ENCODE peak calls at places on chromosome 9, in nine cellular contexts. One of them, this sample, is unnamed.

GRCh38 chr9:98219794-98220370 is 27.4 kb upstream of the CORO2A start:
- DNase-seq in breast epithelium: no peak
- DNase-seq in vagina: no peak
- DNase-seq in transverse colon: no peak
- DNase-seq in endothelial cell of umbilical vein: no peak
- DNase-seq in upper lobe of left lung: peak; percentile 35
- DNase-seq in HepG2: no peak
- DNase-seq in stomach: no peak
- DNase-seq in spleen: peak; percentile 46
- DNase-seq in this sample: no peak

GRCh38 chr9:74846771-74847170 is 41.0 kb downstream of the TRPM6 start:
- DNase-seq in upper lobe of left lung: no peak
- DNase-seq in stomach: no peak
- DNase-seq in spleen: no peak
- DNase-seq in HepG2: peak; percentile 4
- DNase-seq in vagina: no peak
- DNase-seq in transverse colon: no peak
- DNase-seq in endothelial cell of umbilical vein: no peak
- DNase-seq in breast epithelium: no peak
- DNase-seq in this sample: no peak

GRCh38 chr9:133934512-133935221 is 57.5 kb downstream of the VAV2 start:
- DNase-seq in stomach: no peak
- DNase-seq in spleen: no peak
- DNase-seq in vagina: no peak
- DNase-seq in breast epithelium: no peak
- DNase-seq in upper lobe of left lung: no peak
- DNase-seq in transverse colon: no peak
- DNase-seq in HepG2: no peak
- DNase-seq in endothelial cell of umbilical vein: no peak
- DNase-seq in this sample: no peak

GRCh38 chr9:21690561-21690960 is 111.9 kb upstream of the MTAP start:
- DNase-seq in transverse colon: no peak
- DNase-seq in endothelial cell of umbilical vein: no peak
- DNase-seq in upper lobe of left lung: no peak
- DNase-seq in breast epithelium: no peak
- DNase-seq in stomach: no peak
- DNase-seq in vagina: no peak
- DNase-seq in spleen: no peak
- DNase-seq in HepG2: no peak
- DNase-seq in this sample: no peak

GRCh38 chr9:72169185-72169584 is 19.9 kb downstream of the GDA start:
- DNase-seq in HepG2: no peak
- DNase-seq in stomach: no peak
- DNase-seq in endothelial cell of umbilical vein: no peak
- DNase-seq in spleen: no peak
- DNase-seq in vagina: no peak
- DNase-seq in transverse colon: no peak
- DNase-seq in breast epithelium: no peak
- DNase-seq in upper lobe of left lung: no peak
- DNase-seq in this sample: no peak

GRCh38 chr9:83999141-83999918 is 18.7 kb downstream of the RMI1 start:
- DNase-seq in upper lobe of left lung: no peak
- DNase-seq in endothelial cell of umbilical vein: peak; percentile 13
- DNase-seq in HepG2: no peak
- DNase-seq in vagina: no peak
- DNase-seq in breast epithelium: no peak
- DNase-seq in spleen: no peak
- DNase-seq in transverse colon: no peak
- DNase-seq in stomach: no peak
- DNase-seq in this sample: no peak

GRCh38 chr9:81344366-81344765 is 345.0 kb downstream of the TLE1 start:
- DNase-seq in HepG2: no peak
- DNase-seq in transverse colon: no peak
- DNase-seq in stomach: no peak
- DNase-seq in breast epithelium: no peak
- DNase-seq in upper lobe of left lung: no peak
- DNase-seq in endothelial cell of umbilical vein: no peak
- DNase-seq in spleen: no peak
- DNase-seq in vagina: no peak
- DNase-seq in this sample: no peak

GRCh38 chr9:134625361-134626140 is 16.1 kb upstream of the COL5A1 start:
- DNase-seq in endothelial cell of umbilical vein: peak; percentile 46
- DNase-seq in breast epithelium: no peak
- DNase-seq in HepG2: no peak
- DNase-seq in upper lobe of left lung: no peak
- DNase-seq in transverse colon: no peak
- DNase-seq in stomach: no peak
- DNase-seq in vagina: no peak
- DNase-seq in spleen: peak; percentile 37
- DNase-seq in this sample: peak; percentile 58

GRCh38 chr9:124309665-124310064 is 51.9 kb downstream of the NEK6 start:
- DNase-seq in HepG2: peak; percentile 39
- DNase-seq in breast epithelium: no peak
- DNase-seq in transverse colon: no peak
- DNase-seq in vagina: no peak
- DNase-seq in spleen: no peak
- DNase-seq in stomach: no peak
- DNase-seq in upper lobe of left lung: no peak
- DNase-seq in endothelial cell of umbilical vein: peak; percentile 97
- DNase-seq in this sample: no peak

GRCh38 chr9:137204731-137205125 is 720 bp downstream of the TMEM203 start:
- DNase-seq in HepG2: no peak
- DNase-seq in endothelial cell of umbilical vein: no peak
- DNase-seq in vagina: no peak
- DNase-seq in spleen: no peak
- DNase-seq in transverse colon: no peak
- DNase-seq in upper lobe of left lung: no peak
- DNase-seq in breast epithelium: no peak
- DNase-seq in stomach: no peak
- DNase-seq in this sample: no peak

GRCh38 chr9:70884276-70884675 is 237.1 kb downstream of the TRPM3 start:
- DNase-seq in HepG2: no peak
- DNase-seq in vagina: no peak
- DNase-seq in spleen: no peak
- DNase-seq in upper lobe of left lung: no peak
- DNase-seq in stomach: no peak
- DNase-seq in endothelial cell of umbilical vein: no peak
- DNase-seq in breast epithelium: no peak
- DNase-seq in transverse colon: no peak
- DNase-seq in this sample: no peak

GRCh38 chr9:121053544-121053943 is 3.5 kb upstream of the C5 start:
- DNase-seq in transverse colon: no peak
- DNase-seq in breast epithelium: no peak
- DNase-seq in upper lobe of left lung: no peak
- DNase-seq in spleen: no peak
- DNase-seq in stomach: no peak
- DNase-seq in vagina: no peak
- DNase-seq in HepG2: peak; percentile 84
- DNase-seq in endothelial cell of umbilical vein: no peak
- DNase-seq in this sample: no peak

GRCh38 chr9:99019523-99020331 is 76.0 kb downstream of the COL15A1 start:
- DNase-seq in transverse colon: no peak
- DNase-seq in endothelial cell of umbilical vein: peak; percentile 51
- DNase-seq in spleen: no peak
- DNase-seq in stomach: no peak
- DNase-seq in HepG2: no peak
- DNase-seq in upper lobe of left lung: no peak
- DNase-seq in breast epithelium: no peak
- DNase-seq in vagina: no peak
- DNase-seq in this sample: no peak

GRCh38 chr9:86720893-86721698 is 226.2 kb downstream of the GAS1 start:
- DNase-seq in HepG2: no peak
- DNase-seq in transverse colon: no peak
- DNase-seq in upper lobe of left lung: no peak
- DNase-seq in stomach: no peak
- DNase-seq in spleen: no peak
- DNase-seq in endothelial cell of umbilical vein: no peak
- DNase-seq in breast epithelium: peak; percentile 39
- DNase-seq in vagina: no peak
- DNase-seq in this sample: no peak

GRCh38 chr9:21974230-21974541 is 20.0 kb downstream of the CDKN2A start:
- DNase-seq in upper lobe of left lung: no peak
- DNase-seq in spleen: no peak
- DNase-seq in endothelial cell of umbilical vein: peak; percentile 21
- DNase-seq in HepG2: no peak
- DNase-seq in vagina: no peak
- DNase-seq in transverse colon: no peak
- DNase-seq in stomach: no peak
- DNase-seq in breast epithelium: no peak
- DNase-seq in this sample: no peak

GRCh38 chr9:121599186-121599871 is 52.1 kb upstream of the DAB2IP start:
- DNase-seq in upper lobe of left lung: peak; percentile 92
- DNase-seq in transverse colon: peak; percentile 65
- DNase-seq in endothelial cell of umbilical vein: no peak
- DNase-seq in vagina: no peak
- DNase-seq in stomach: peak; percentile 92
- DNase-seq in spleen: no peak
- DNase-seq in HepG2: peak; percentile 64
- DNase-seq in breast epithelium: peak; percentile 83
- DNase-seq in this sample: peak; percentile 80

GRCh38 chr9:71612889-71613288 is 155.4 kb downstream of the CEMIP2 start:
- DNase-seq in stomach: no peak
- DNase-seq in spleen: no peak
- DNase-seq in upper lobe of left lung: no peak
- DNase-seq in vagina: no peak
- DNase-seq in transverse colon: no peak
- DNase-seq in HepG2: peak; percentile 30
- DNase-seq in endothelial cell of umbilical vein: no peak
- DNase-seq in breast epithelium: no peak
- DNase-seq in this sample: no peak

GRCh38 chr9:89179535-89179919 is 909 bp upstream of the SHC3 start:
- DNase-seq in spleen: no peak
- DNase-seq in breast epithelium: no peak
- DNase-seq in HepG2: no peak
- DNase-seq in transverse colon: no peak
- DNase-seq in upper lobe of left lung: no peak
- DNase-seq in stomach: no peak
- DNase-seq in vagina: no peak
- DNase-seq in endothelial cell of umbilical vein: no peak
- DNase-seq in this sample: no peak

GRCh38 chr9:31253800-31254762 is 1130.4 kb upstream of the ACO1 start:
- DNase-seq in HepG2: no peak
- DNase-seq in transverse colon: no peak
- DNase-seq in vagina: no peak
- DNase-seq in spleen: peak; percentile 71
- DNase-seq in stomach: no peak
- DNase-seq in endothelial cell of umbilical vein: no peak
- DNase-seq in upper lobe of left lung: no peak
- DNase-seq in breast epithelium: no peak
- DNase-seq in this sample: no peak
- TF ChIP-seq POLR2A in HepG2: no peak
- TF ChIP-seq POLR2A in transverse colon: no peak
- TF ChIP-seq POLR2A in vagina: no peak
- TF ChIP-seq POLR2A in spleen: no peak
- TF ChIP-seq POLR2A in stomach: no peak
- TF ChIP-seq POLR2A in endothelial cell of umbilical vein: no peak
- TF ChIP-seq POLR2A in upper lobe of left lung: no peak
- TF ChIP-seq POLR2A in breast epithelium: no peak
- TF ChIP-seq POLR2A in this sample: no peak

GRCh38 chr9:127698985-127699670 is 7.7 kb upstream of the CFAP157 start:
- DNase-seq in HepG2: no peak
- DNase-seq in transverse colon: peak; percentile 95
- DNase-seq in vagina: no peak
- DNase-seq in breast epithelium: peak; percentile 97
- DNase-seq in stomach: peak; percentile 96
- DNase-seq in endothelial cell of umbilical vein: peak; percentile 97
- DNase-seq in spleen: peak; percentile 96
- DNase-seq in upper lobe of left lung: peak; percentile 99
- DNase-seq in this sample: peak; percentile 99
- TF ChIP-seq CTCF in HepG2: no peak
- TF ChIP-seq CTCF in transverse colon: peak; percentile 45
- TF ChIP-seq CTCF in vagina: no peak
- TF ChIP-seq CTCF in breast epithelium: peak; percentile 46
- TF ChIP-seq CTCF in stomach: no peak
- TF ChIP-seq CTCF in endothelial cell of umbilical vein: no peak
- TF ChIP-seq CTCF in spleen: no peak
- TF ChIP-seq CTCF in upper lobe of left lung: peak; percentile 15
- TF ChIP-seq CTCF in this sample: peak; percentile 41

DNA sequence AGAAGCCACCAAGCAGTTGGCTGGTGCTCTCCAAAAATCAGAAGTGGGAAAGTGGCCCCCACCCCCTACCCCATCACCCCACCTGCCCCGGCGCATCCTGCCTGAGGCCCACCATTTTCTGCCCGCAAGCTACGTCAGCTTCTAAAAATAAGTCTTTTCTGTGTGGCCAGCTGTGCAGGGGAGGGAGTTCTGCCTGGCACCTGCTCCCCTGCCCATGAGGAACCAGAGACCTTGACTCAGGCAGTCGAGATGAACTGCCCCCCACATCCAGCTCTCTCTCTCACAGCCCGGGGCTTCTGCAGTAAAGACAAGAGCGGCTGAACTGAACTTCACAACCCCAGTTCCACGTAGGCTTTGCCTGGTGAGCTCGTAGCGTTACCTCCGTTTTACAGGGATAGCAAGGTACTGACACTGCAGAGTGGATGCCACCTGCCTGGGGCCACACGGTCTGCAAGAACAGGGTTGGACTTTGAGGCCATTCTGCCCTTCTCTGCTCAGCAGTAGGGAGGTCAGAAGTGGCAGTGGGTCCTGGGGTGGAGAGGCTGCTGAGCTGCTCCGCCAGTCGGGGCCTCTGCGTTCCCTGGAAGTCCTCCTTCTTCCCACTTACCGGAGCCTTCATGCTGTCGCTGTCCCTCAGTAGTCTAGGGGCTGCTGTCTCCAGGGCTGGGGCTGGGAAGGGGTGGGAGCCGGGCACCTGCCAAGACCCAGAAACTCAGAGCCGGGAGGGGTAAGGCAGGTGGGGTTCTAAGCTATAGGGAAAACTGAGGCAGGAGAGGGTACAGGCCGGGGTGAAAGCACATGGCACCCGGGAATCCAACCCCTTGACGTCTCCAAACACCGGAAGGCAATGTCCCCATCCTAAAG is 808 bp downstream of the ST6GALNAC4 start:
- DNase-seq in HepG2: no peak
- DNase-seq in spleen: peak; percentile 88
- DNase-seq in vagina: no peak
- DNase-seq in endothelial cell of umbilical vein: peak; percentile 26
- DNase-seq in breast epithelium: no peak
- DNase-seq in stomach: no peak
- DNase-seq in upper lobe of left lung: no peak
- DNase-seq in transverse colon: peak; percentile 64
- DNase-seq in this sample: no peak
- TF ChIP-seq POLR2AphosphoS5 in HepG2: no peak
- TF ChIP-seq POLR2AphosphoS5 in spleen: peak; percentile 85
- TF ChIP-seq POLR2AphosphoS5 in vagina: no peak
- TF ChIP-seq POLR2AphosphoS5 in endothelial cell of umbilical vein: no peak
- TF ChIP-seq POLR2AphosphoS5 in breast epithelium: no peak
- TF ChIP-seq POLR2AphosphoS5 in stomach: no peak
- TF ChIP-seq POLR2AphosphoS5 in upper lobe of left lung: no peak
- TF ChIP-seq POLR2AphosphoS5 in transverse colon: no peak
- TF ChIP-seq POLR2AphosphoS5 in this sample: no peak

DNA sequence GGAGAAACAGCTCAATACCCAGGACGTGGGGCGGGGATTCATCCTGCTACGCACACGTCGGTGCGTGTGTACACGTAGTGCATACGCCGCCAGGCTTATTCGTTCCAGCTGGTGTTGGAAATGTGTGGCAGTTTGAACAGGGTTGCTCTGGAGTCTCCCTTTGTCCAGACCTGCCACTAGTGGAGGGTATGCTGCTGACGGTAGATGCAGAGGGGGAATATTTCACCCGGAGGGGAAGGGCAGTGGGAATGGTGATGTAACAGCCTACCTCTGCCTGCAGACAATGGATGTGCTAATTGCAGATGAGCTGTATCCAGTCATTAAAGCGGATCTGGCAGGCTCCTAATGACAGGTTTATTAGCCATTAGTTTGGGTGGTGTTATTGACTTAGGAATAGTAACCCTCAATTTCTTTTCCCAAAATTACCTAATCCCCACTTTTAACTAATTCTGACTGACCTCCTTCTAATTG is 142.7 kb downstream of the PAX5 start:
- DNase-seq in stomach: no peak
- DNase-seq in transverse colon: no peak
- DNase-seq in upper lobe of left lung: peak; percentile 12
- DNase-seq in HepG2: no peak
- DNase-seq in spleen: peak; percentile 46
- DNase-seq in vagina: no peak
- DNase-seq in breast epithelium: no peak
- DNase-seq in endothelial cell of umbilical vein: no peak
- DNase-seq in this sample: peak; percentile 21
- TF ChIP-seq POLR2A in stomach: no peak
- TF ChIP-seq POLR2A in transverse colon: no peak
- TF ChIP-seq POLR2A in upper lobe of left lung: no peak
- TF ChIP-seq POLR2A in HepG2: no peak
- TF ChIP-seq POLR2A in spleen: no peak
- TF ChIP-seq POLR2A in vagina: no peak
- TF ChIP-seq POLR2A in breast epithelium: no peak
- TF ChIP-seq POLR2A in endothelial cell of umbilical vein: no peak
- TF ChIP-seq POLR2A in this sample: no peak

This sample was measured in suprapubic skin.